ENCODE peak calls at places on chromosomes 4 and X, in five cellular contexts. One of them, this sample, is unnamed.

GRCh38 chr4:8047837-8048678 is 108.4 kb upstream of the AFAP1 start:
- DNase-seq in Jurkat, Clone E6-1: no peak
- DNase-seq in ELF-1: no peak
- DNase-seq in Right ventricle myocardium superior: no peak
- DNase-seq in AG08395: no peak
- DNase-seq in this sample: no peak

GRCh38 chrX:131792356-131792749 is 230.7 kb upstream of the STK26 start:
- DNase-seq in AG08395: peak; percentile 69
- DNase-seq in Right ventricle myocardium superior: no peak
- DNase-seq in Jurkat, Clone E6-1: no peak
- DNase-seq in ELF-1: peak; percentile 96
- DNase-seq in this sample: peak; percentile 88

GRCh38 chr4:8469550-8469949 is 29.0 kb downstream of the TRMT44 start:
- DNase-seq in ELF-1: no peak
- DNase-seq in Right ventricle myocardium superior: no peak
- DNase-seq in Jurkat, Clone E6-1: no peak
- DNase-seq in AG08395: no peak
- DNase-seq in this sample: no peak

GRCh38 chr4:73682508-73682907 is 57.9 kb upstream of the CXCL8 start:
- DNase-seq in ELF-1: no peak
- DNase-seq in Jurkat, Clone E6-1: no peak
- DNase-seq in Right ventricle myocardium superior: no peak
- DNase-seq in AG08395: no peak
- DNase-seq in this sample: no peak

GRCh38 chr4:178320003-178320402 is 877.8 kb upstream of the AGA start:
- DNase-seq in ELF-1: no peak
- DNase-seq in Jurkat, Clone E6-1: no peak
- DNase-seq in Right ventricle myocardium superior: no peak
- DNase-seq in AG08395: no peak
- DNase-seq in this sample: no peak

GRCh38 chrX:20547649-20548051 is 280.9 kb upstream of the RPS6KA3 start:
- DNase-seq in Jurkat, Clone E6-1: no peak
- DNase-seq in AG08395: peak; percentile 37
- DNase-seq in Right ventricle myocardium superior: peak; percentile 35
- DNase-seq in ELF-1: no peak
- DNase-seq in this sample: peak; percentile 68

GRCh38 chr4:60562353-60562752 is 637.8 kb upstream of the ADGRL3 start:
- DNase-seq in AG08395: no peak
- DNase-seq in ELF-1: no peak
- DNase-seq in Jurkat, Clone E6-1: no peak
- DNase-seq in Right ventricle myocardium superior: no peak
- DNase-seq in this sample: no peak

GRCh38 chrX:45258741-45259402 is 58.2 kb upstream of the DIPK2B start:
- DNase-seq in ELF-1: no peak
- DNase-seq in AG08395: no peak
- DNase-seq in Right ventricle myocardium superior: no peak
- DNase-seq in Jurkat, Clone E6-1: no peak
- DNase-seq in this sample: no peak

GRCh38 chr4:102627831-102628523 is 126.8 kb downstream of the NFKB1 start:
- DNase-seq in AG08395: peak; percentile 43
- DNase-seq in ELF-1: no peak
- DNase-seq in Jurkat, Clone E6-1: no peak
- DNase-seq in Right ventricle myocardium superior: no peak
- DNase-seq in this sample: no peak

GRCh38 chr4:99221980-99222379 is 2.9 kb upstream of the ADH6 start:
- DNase-seq in ELF-1: no peak
- DNase-seq in AG08395: no peak
- DNase-seq in Right ventricle myocardium superior: no peak
- DNase-seq in Jurkat, Clone E6-1: no peak
- DNase-seq in this sample: no peak

GRCh38 chr4:86132459-86132858 is 227.4 kb downstream of the MAPK10 start:
- DNase-seq in Jurkat, Clone E6-1: no peak
- DNase-seq in Right ventricle myocardium superior: no peak
- DNase-seq in AG08395: no peak
- DNase-seq in ELF-1: no peak
- DNase-seq in this sample: no peak

GRCh38 chrX:138929905-138930304 is 218.4 kb upstream of the FGF13 start:
- DNase-seq in ELF-1: no peak
- DNase-seq in AG08395: no peak
- DNase-seq in Jurkat, Clone E6-1: no peak
- DNase-seq in Right ventricle myocardium superior: no peak
- DNase-seq in this sample: no peak

GRCh38 chr4:151415978-151416377 is 7.0 kb downstream of the FHIP1A start:
- DNase-seq in Right ventricle myocardium superior: no peak
- DNase-seq in AG08395: peak; percentile 57
- DNase-seq in Jurkat, Clone E6-1: no peak
- DNase-seq in ELF-1: no peak
- DNase-seq in this sample: no peak

GRCh38 chr4:107164962-107165361 is 128.8 kb upstream of the DKK2 start:
- DNase-seq in ELF-1: no peak
- DNase-seq in Jurkat, Clone E6-1: no peak
- DNase-seq in Right ventricle myocardium superior: no peak
- DNase-seq in AG08395: no peak
- DNase-seq in this sample: no peak

GRCh38 chr4:92447265-92447905 is 143.6 kb downstream of the GRID2 start:
- DNase-seq in ELF-1: no peak
- DNase-seq in Jurkat, Clone E6-1: no peak
- DNase-seq in AG08395: no peak
- DNase-seq in Right ventricle myocardium superior: no peak
- DNase-seq in this sample: no peak

GRCh38 chrX:1336331-1337143 is at the start of gene IL3RA:
- DNase-seq in AG08395: peak; percentile 17
- DNase-seq in Jurkat, Clone E6-1: no peak
- DNase-seq in ELF-1: no peak
- DNase-seq in Right ventricle myocardium superior: peak; percentile 46
- DNase-seq in this sample: peak; percentile 52

GRCh38 chr4:67770422-67770821 is 16.2 kb upstream of the GNRHR start:
- DNase-seq in Right ventricle myocardium superior: no peak
- DNase-seq in ELF-1: no peak
- DNase-seq in Jurkat, Clone E6-1: no peak
- DNase-seq in AG08395: no peak
- DNase-seq in this sample: no peak

GRCh38 chrX:79167437-79167836 is 22.9 kb downstream of the GPR174 start:
- DNase-seq in ELF-1: no peak
- DNase-seq in Right ventricle myocardium superior: no peak
- DNase-seq in Jurkat, Clone E6-1: no peak
- DNase-seq in AG08395: no peak
- DNase-seq in this sample: no peak

GRCh38 chr4:179051211-179051610 is 1609.0 kb upstream of the AGA start:
- DNase-seq in AG08395: no peak
- DNase-seq in ELF-1: no peak
- DNase-seq in Right ventricle myocardium superior: no peak
- DNase-seq in Jurkat, Clone E6-1: no peak
- DNase-seq in this sample: no peak

GRCh38 chrX:141969706-141970105 is 66.0 kb downstream of the MAGEC1 start:
- DNase-seq in AG08395: no peak
- DNase-seq in Jurkat, Clone E6-1: no peak
- DNase-seq in Right ventricle myocardium superior: no peak
- DNase-seq in ELF-1: no peak
- DNase-seq in this sample: no peak

GRCh38 chr4:128275351-128275750 is 12.3 kb downstream of the PGRMC2 start:
- DNase-seq in Right ventricle myocardium superior: no peak
- DNase-seq in ELF-1: no peak
- DNase-seq in Jurkat, Clone E6-1: no peak
- DNase-seq in AG08395: peak; percentile 23
- DNase-seq in this sample: no peak

GRCh38 chrX:80207327-80207726 is 192.8 kb downstream of the TBX22 start:
- DNase-seq in Jurkat, Clone E6-1: no peak
- DNase-seq in ELF-1: no peak
- DNase-seq in AG08395: no peak
- DNase-seq in Right ventricle myocardium superior: no peak
- DNase-seq in this sample: no peak

GRCh38 chrX:145727476-145727875 is 90.2 kb upstream of the SLITRK2 start:
- DNase-seq in Jurkat, Clone E6-1: no peak
- DNase-seq in ELF-1: no peak
- DNase-seq in Right ventricle myocardium superior: no peak
- DNase-seq in AG08395: no peak
- DNase-seq in this sample: no peak

GRCh38 chr4:54036184-54036583 is 28.2 kb downstream of the CHIC2 start:
- DNase-seq in Right ventricle myocardium superior: no peak
- DNase-seq in ELF-1: no peak
- DNase-seq in Jurkat, Clone E6-1: no peak
- DNase-seq in AG08395: no peak
- DNase-seq in this sample: no peak

GRCh38 chr4:105509291-105509690 is 35.4 kb upstream of the PPA2 start:
- DNase-seq in ELF-1: no peak
- DNase-seq in Right ventricle myocardium superior: no peak
- DNase-seq in AG08395: no peak
- DNase-seq in Jurkat, Clone E6-1: no peak
- DNase-seq in this sample: no peak

GRCh38 chrX:42220083-42220482 is 296.7 kb upstream of the CASK start:
- DNase-seq in AG08395: no peak
- DNase-seq in ELF-1: no peak
- DNase-seq in Right ventricle myocardium superior: no peak
- DNase-seq in Jurkat, Clone E6-1: no peak
- DNase-seq in this sample: no peak

GRCh38 chrX:72492499-72492898 is 80.1 kb downstream of the HDAC8 start:
- DNase-seq in Jurkat, Clone E6-1: no peak
- DNase-seq in AG08395: no peak
- DNase-seq in Right ventricle myocardium superior: no peak
- DNase-seq in ELF-1: no peak
- DNase-seq in this sample: no peak

GRCh38 chr4:88138561-88138960 is 19.9 kb downstream of the ABCG2 start:
- DNase-seq in Jurkat, Clone E6-1: no peak
- DNase-seq in Right ventricle myocardium superior: no peak
- DNase-seq in AG08395: peak; percentile 85
- DNase-seq in ELF-1: no peak
- DNase-seq in this sample: no peak

GRCh38 chr4:797066-797465 is 28.9 kb downstream of the CPLX1 start:
- DNase-seq in Jurkat, Clone E6-1: no peak
- DNase-seq in ELF-1: no peak
- DNase-seq in AG08395: no peak
- DNase-seq in Right ventricle myocardium superior: no peak
- DNase-seq in this sample: peak; percentile 73

GRCh38 chrX:120536056-120536455 is 24.7 kb downstream of the CUL4B start:
- DNase-seq in Jurkat, Clone E6-1: no peak
- DNase-seq in Right ventricle myocardium superior: no peak
- DNase-seq in AG08395: no peak
- DNase-seq in ELF-1: no peak
- DNase-seq in this sample: no peak

GRCh38 chrX:118847676-118848075 is 24.1 kb downstream of the ZCCHC12 start:
- DNase-seq in ELF-1: peak; percentile 22
- DNase-seq in AG08395: peak; percentile 67
- DNase-seq in Jurkat, Clone E6-1: peak; percentile 29
- DNase-seq in Right ventricle myocardium superior: no peak
- DNase-seq in this sample: no peak

GRCh38 chr4:153341575-153342090 is 2.9 kb upstream of the MND1 start:
- DNase-seq in AG08395: no peak
- DNase-seq in Jurkat, Clone E6-1: no peak
- DNase-seq in Right ventricle myocardium superior: no peak
- DNase-seq in ELF-1: no peak
- DNase-seq in this sample: no peak

GRCh38 chr4:151428346-151428745 is 19.4 kb downstream of the FHIP1A start:
- DNase-seq in ELF-1: no peak
- DNase-seq in Right ventricle myocardium superior: no peak
- DNase-seq in Jurkat, Clone E6-1: no peak
- DNase-seq in AG08395: no peak
- DNase-seq in this sample: no peak

GRCh38 chrX:19543020-19543715 is 27.9 kb upstream of the MAP3K15 start:
- DNase-seq in Right ventricle myocardium superior: no peak
- DNase-seq in ELF-1: no peak
- DNase-seq in Jurkat, Clone E6-1: no peak
- DNase-seq in AG08395: no peak
- DNase-seq in this sample: no peak